ENCODE peak calls at places on chromosomes 12 and 14, in five cellular contexts. Z is lower lobe of right lung; R is IMR-90; C is MM.1S; B is effector memory CD4-positive, alpha-beta T cell. E is an unnamed sample. For H3K4me1, the result is how much of the 10 kb centered on the place peaks cover.

GRCh38 chr14:65676361-65677014 is 264.0 kb downstream of the FUT8 start:
- DNase-seq in Z (no peak), C (no peak), B (no peak), R (peak), E (no peak)

GRCh38 chr14:79044894-79045624 is 874.9 kb downstream of the NRXN3 start:
- DNase-seq in R (peak), B (no peak), Z (no peak), C (no peak), E (no peak)

GRCh38 chr14:41873379-41874034 is 266.8 kb downstream of the LRFN5 start:
- DNase-seq in C (no peak), B (no peak), Z (no peak), R (peak), E (no peak)

GRCh38 chr12:130581782-130582181 is 134.3 kb downstream of the RIMBP2 start:
- DNase-seq in R (no peak), B (no peak), C (no peak), Z (no peak), E (no peak)

GRCh38 chr14:71403673-71404072 is 496.4 kb downstream of the PCNX1 start:
- DNase-seq in R (peak), C (peak), B (no peak), Z (no peak), E (no peak)

GRCh38 chr12:90683871-90684270 is 271.1 kb downstream of the CCER1 start:
- DNase-seq in C (no peak), B (no peak), Z (no peak), R (no peak), E (no peak)

GRCh38 chr14:80055912-80056801 is 155.1 kb downstream of the DIO2 start:
- DNase-seq in Z (no peak), C (peak), R (peak), B (no peak), E (no peak)

GRCh38 chr14:92704036-92704804 is 44.2 kb downstream of the LGMN start:
- DNase-seq in B (no peak), C (peak), R (no peak), Z (no peak), E (no peak)

GRCh38 chr14:38405851-38406630 is 150.1 kb upstream of the CLEC14A start:
- DNase-seq in C (no peak), Z (no peak), B (no peak), R (peak), E (no peak)

GRCh38 chr14:56189306-56189705 is 71.1 kb downstream of the PELI2 start:
- DNase-seq in R (peak), B (no peak), Z (no peak), C (no peak), E (no peak)

GRCh38 chr12:47718531-47718930 is 6.8 kb downstream of the ENDOU start:
- DNase-seq in C (no peak), Z (no peak), R (no peak), B (no peak), E (no peak)

GRCh38 chr14:65949711-65950516 is 536.3 kb upstream of the CCDC196 start:
- DNase-seq in R (peak), B (no peak), Z (peak), C (no peak), E (no peak)

GRCh38 chr12:3092770-3093169 is 15.6 kb downstream of the TSPAN9 start:
- DNase-seq in Z (no peak), C (no peak), B (no peak), R (no peak), E (no peak)

GRCh38 chr12:107610030-107610859 is 75.4 kb upstream of the PWP1 start:
- DNase-seq in R (peak), B (no peak), C (peak), Z (no peak), E (no peak)

GRCh38 chr12:44542716-44543115 is 333.4 kb downstream of the NELL2 start:
- DNase-seq in Z (no peak), B (no peak), C (no peak), R (no peak), E (no peak)

GRCh38 chr14:90419200-90419599 is 22.4 kb downstream of the CALM1 start:
- DNase-seq in Z (no peak), R (peak), B (no peak), C (no peak), E (no peak)

GRCh38 chr12:4119157-4119761 is 154.3 kb upstream of the CCND2 start:
- DNase-seq in B (no peak), Z (no peak), C (peak), R (no peak), E (no peak)

GRCh38 chr12:24608637-24609285 is 340.1 kb downstream of the BCAT1 start:
- DNase-seq in Z (no peak), C (no peak), B (no peak), R (peak), E (no peak)

GRCh38 chr12:110001596-110001995 is 2.4 kb downstream of the ANKRD13A start:
- DNase-seq in R (peak), Z (no peak), C (no peak), B (no peak), E (no peak)

GRCh38 chr12:105206686-105207374 is 29.1 kb downstream of the APPL2 start:
- DNase-seq in B (no peak), Z (no peak), C (no peak), R (peak), E (no peak)

GRCh38 chr14:55835985-55836384 is 256.0 kb downstream of the KTN1 start:
- DNase-seq in B (no peak), R (no peak), Z (no peak), C (no peak), E (no peak)

DNA sequence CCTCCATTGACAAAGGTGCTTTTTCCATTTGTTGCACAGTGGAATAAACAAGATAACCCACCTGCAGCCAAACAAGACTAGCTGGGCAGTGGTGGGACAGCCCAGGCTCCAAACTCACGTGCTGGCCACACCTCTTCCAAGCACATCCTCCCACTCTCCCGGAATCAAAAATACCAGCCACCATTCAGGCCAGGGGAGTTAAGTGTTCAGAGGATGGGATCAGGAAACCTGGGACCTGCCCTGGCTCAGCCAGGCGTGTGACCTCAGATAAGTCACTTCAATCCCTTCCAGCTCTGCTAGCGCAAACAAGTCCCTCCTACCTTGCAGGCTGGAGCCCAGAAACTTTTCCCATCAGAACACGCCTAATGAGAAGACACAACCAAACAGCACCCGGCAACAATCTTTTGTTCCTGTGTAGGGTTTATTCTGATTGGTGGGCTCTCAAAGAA is 43.3 kb downstream of the ACTN1 start:
- DNase-seq in R (no peak), C (no peak), B (no peak), Z (no peak), E (no peak)
- H3K4me1 ChIP-seq in R (half or more), C (under half), B (under half), Z (half or more), E (half or more)

GRCh38 chr12:26118356-26118755 is 6.5 kb downstream of the BHLHE41 start:
- DNase-seq in Z (no peak), B (no peak), C (peak), R (no peak), E (no peak)
- H3K4me1 ChIP-seq in Z (under half), B (under half), C (under half), R (under half), E (under half)

GRCh38 chr12:49059385-49060232 is 985 bp downstream of the KMT2D start:
- DNase-seq in B (no peak), Z (no peak), R (no peak), C (peak), E (peak)
- H3K4me1 ChIP-seq in B (half or more), Z (half or more), R (under half), C (under half), E (half or more)

GRCh38 chr12:46470975-46471374 is 98.4 kb upstream of the SLC38A2 start:
- DNase-seq in C (no peak), R (peak), B (no peak), Z (no peak), E (no peak)

GRCh38 chr12:46471404-46471803 is 98.8 kb upstream of the SLC38A2 start:
- DNase-seq in B (no peak), Z (no peak), C (no peak), R (no peak), E (no peak)

GRCh38 chr12:46468159-46468558 is 95.6 kb upstream of the SLC38A2 start:
- DNase-seq in R (no peak), Z (no peak), C (no peak), B (no peak), E (no peak)

GRCh38 chr12:46468813-46469212 is 96.2 kb upstream of the SLC38A2 start:
- DNase-seq in C (no peak), B (no peak), Z (no peak), R (no peak), E (no peak)

DNA sequence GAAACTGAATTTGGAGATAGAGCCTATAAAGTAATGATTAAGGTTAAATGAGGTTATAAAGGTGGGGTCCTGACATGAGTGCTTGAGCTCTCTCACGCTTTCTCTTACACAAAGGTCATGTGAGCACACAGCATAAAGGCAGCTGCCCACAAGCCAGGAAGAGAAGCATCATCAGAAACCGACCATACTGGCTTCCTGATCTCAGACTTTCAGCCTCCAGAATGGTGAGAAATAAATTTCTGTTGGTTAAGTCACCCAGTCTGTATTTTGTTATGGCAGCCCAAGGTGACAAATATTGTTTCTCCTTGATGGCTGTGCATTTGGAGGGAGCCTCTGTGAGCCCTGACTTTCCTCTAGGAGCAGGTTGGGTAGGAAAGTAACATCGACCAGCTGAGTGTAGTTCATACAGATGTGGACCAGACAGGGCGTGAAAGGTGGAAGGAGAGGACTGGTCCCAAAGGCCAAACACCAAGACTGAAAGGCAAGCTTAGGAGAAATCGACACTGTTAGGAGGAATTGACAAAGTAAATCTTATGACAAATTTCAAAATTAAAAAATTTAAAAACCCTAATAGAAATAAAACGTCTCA is 97.6 kb upstream of the SLC38A2 start:
- DNase-seq in B (no peak), Z (no peak), C (peak), R (no peak), E (peak)
- H3K4me1 ChIP-seq in B (under half), Z (under half), C (under half), R (under half), E (under half)

GRCh38 chr12:13374783-13375182 is 178.3 kb downstream of the EMP1 start:
- DNase-seq in R (no peak), Z (no peak), B (no peak), C (no peak), E (no peak)
- H3K4me1 ChIP-seq in R (under half), Z (under half), B (under half), C (under half), E (under half)

GRCh38 chr12:49825360-49825970 is 2.7 kb downstream of the NCKAP5L start:
- DNase-seq in R (peak), Z (peak), B (no peak), C (no peak), E (no peak)

GRCh38 chr12:49823350-49823749 is 4.9 kb downstream of the NCKAP5L start:
- DNase-seq in C (no peak), B (no peak), Z (no peak), R (no peak), E (no peak)

GRCh38 chr12:49824886-49825285 is 3.3 kb downstream of the NCKAP5L start:
- DNase-seq in B (no peak), C (no peak), Z (no peak), R (peak), E (no peak)

GRCh38 chr12:49824416-49824815 is 3.8 kb downstream of the NCKAP5L start:
- DNase-seq in C (no peak), B (no peak), R (no peak), Z (no peak), E (no peak)

DNA sequence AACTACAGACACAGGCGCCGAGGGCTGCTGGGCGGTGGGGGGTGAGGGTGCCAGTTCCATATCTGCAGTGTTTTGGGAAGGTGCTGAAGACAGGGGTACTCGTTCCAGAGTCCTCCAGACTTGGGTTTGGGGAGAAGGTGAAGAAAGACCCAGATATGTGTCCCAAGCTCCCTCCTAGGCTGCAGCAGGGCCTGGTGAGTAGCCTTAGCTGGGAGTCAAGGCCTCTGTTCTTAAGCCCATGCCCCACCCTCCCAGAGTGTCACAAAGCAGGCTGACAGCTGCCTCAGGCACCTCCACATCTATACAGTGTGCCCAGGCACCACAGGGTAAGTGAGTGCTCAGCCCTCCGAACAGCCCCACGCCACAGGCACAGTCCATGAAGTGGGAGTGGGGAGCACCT is 4.3 kb downstream of the NCKAP5L start:
- DNase-seq in R (no peak), C (no peak), B (no peak), Z (no peak), E (no peak)
- H3K4me1 ChIP-seq in R (under half), C (under half), B (under half), Z (under half), E (under half)

DNA sequence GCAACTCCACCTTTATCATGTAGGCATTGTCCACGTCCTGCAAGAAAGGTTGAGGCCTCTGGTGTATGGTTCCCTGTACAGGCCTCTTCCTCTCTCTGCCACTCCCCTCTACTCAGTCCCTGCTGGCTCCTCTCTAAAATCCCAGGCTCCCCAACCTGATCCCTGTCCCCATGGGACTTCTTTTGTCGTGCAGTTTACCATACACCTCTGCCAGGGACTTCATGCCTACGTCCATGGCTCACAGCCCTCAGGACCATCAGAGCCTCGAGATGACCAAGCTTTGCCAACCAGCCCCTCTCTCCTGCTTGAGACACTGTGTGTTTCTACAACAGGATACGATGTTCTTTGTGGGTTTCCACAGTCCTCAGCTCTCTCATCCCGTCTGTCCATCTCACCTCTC is 2.9 kb downstream of the KRT2 start:
- DNase-seq in R (no peak), Z (no peak), B (no peak), C (no peak), E (no peak)
- H3K4me1 ChIP-seq in R (under half), Z (under half), B (under half), C (under half), E (half or more)

E was measured in CD8-positive, alpha-beta T cell.